ENCODE peak calls at places on chromosomes 4 and X, in eight cellular contexts. One of them, this sample, is unnamed.

GRCh38 chrX:76398970-76399369 is 28.5 kb upstream of the MAGEE1 start:
- DNase-seq in uterus: no peak
- DNase-seq in stomach: no peak
- DNase-seq in spleen: no peak
- DNase-seq in Peyer's patch: no peak
- DNase-seq in HCT116: no peak
- DNase-seq in transverse colon: no peak
- DNase-seq in A549: no peak
- DNase-seq in this sample: no peak

GRCh38 chr4:147842573-147842972 is 110.7 kb downstream of the ARHGAP10 start:
- DNase-seq in uterus: no peak
- DNase-seq in stomach: no peak
- DNase-seq in spleen: no peak
- DNase-seq in Peyer's patch: no peak
- DNase-seq in HCT116: no peak
- DNase-seq in transverse colon: no peak
- DNase-seq in A549: no peak
- DNase-seq in this sample: no peak

GRCh38 chr4:74534121-74534520 is 89.2 kb downstream of the AREG start:
- DNase-seq in uterus: no peak
- DNase-seq in stomach: no peak
- DNase-seq in spleen: no peak
- DNase-seq in Peyer's patch: no peak
- DNase-seq in HCT116: no peak
- DNase-seq in transverse colon: no peak
- DNase-seq in A549: no peak
- DNase-seq in this sample: no peak

GRCh38 chr4:181959121-181959520 is 284.1 kb upstream of the TENM3 start:
- DNase-seq in uterus: no peak
- DNase-seq in stomach: no peak
- DNase-seq in spleen: no peak
- DNase-seq in Peyer's patch: no peak
- DNase-seq in HCT116: no peak
- DNase-seq in transverse colon: no peak
- DNase-seq in A549: no peak
- DNase-seq in this sample: no peak

GRCh38 chr4:103845075-103845474 is 125.3 kb upstream of the TACR3 start:
- DNase-seq in uterus: no peak
- DNase-seq in stomach: no peak
- DNase-seq in spleen: no peak
- DNase-seq in Peyer's patch: no peak
- DNase-seq in HCT116: no peak
- DNase-seq in transverse colon: no peak
- DNase-seq in A549: no peak
- DNase-seq in this sample: no peak

GRCh38 chr4:26028793-26029511 is 114.9 kb downstream of the SMIM20 start:
- DNase-seq in uterus: peak
- DNase-seq in stomach: peak
- DNase-seq in spleen: peak
- DNase-seq in Peyer's patch: peak
- DNase-seq in HCT116: no peak
- DNase-seq in transverse colon: peak
- DNase-seq in A549: no peak
- DNase-seq in this sample: peak

GRCh38 chrX:9757366-9757765 is 8.3 kb downstream of the GPR143 start:
- DNase-seq in uterus: no peak
- DNase-seq in stomach: no peak
- DNase-seq in spleen: no peak
- DNase-seq in Peyer's patch: no peak
- DNase-seq in HCT116: no peak
- DNase-seq in transverse colon: no peak
- DNase-seq in A549: no peak
- DNase-seq in this sample: no peak

GRCh38 chr4:127870688-127871087 is 10.0 kb upstream of the PLK4 start:
- DNase-seq in uterus: no peak
- DNase-seq in stomach: no peak
- DNase-seq in spleen: no peak
- DNase-seq in Peyer's patch: no peak
- DNase-seq in HCT116: no peak
- DNase-seq in transverse colon: no peak
- DNase-seq in A549: no peak
- DNase-seq in this sample: no peak

GRCh38 chrX:147779173-147779572 is 132.5 kb upstream of the FMR1 start:
- DNase-seq in uterus: no peak
- DNase-seq in stomach: no peak
- DNase-seq in spleen: no peak
- DNase-seq in Peyer's patch: no peak
- DNase-seq in HCT116: no peak
- DNase-seq in transverse colon: no peak
- DNase-seq in A549: no peak
- DNase-seq in this sample: no peak

GRCh38 chr4:139416073-139416673 is 37.7 kb upstream of the RAB33B start:
- DNase-seq in uterus: no peak
- DNase-seq in stomach: no peak
- DNase-seq in spleen: no peak
- DNase-seq in Peyer's patch: no peak
- DNase-seq in HCT116: peak
- DNase-seq in transverse colon: no peak
- DNase-seq in A549: no peak
- DNase-seq in this sample: no peak

GRCh38 chr4:153205757-153206156 is 1.5 kb downstream of the TRIM2 start:
- DNase-seq in uterus: no peak
- DNase-seq in stomach: peak
- DNase-seq in spleen: no peak
- DNase-seq in Peyer's patch: no peak
- DNase-seq in HCT116: peak
- DNase-seq in transverse colon: peak
- DNase-seq in A549: no peak
- DNase-seq in this sample: no peak

GRCh38 chrX:36534900-36535299 is 473.3 kb upstream of the FAM47C start:
- DNase-seq in uterus: no peak
- DNase-seq in stomach: no peak
- DNase-seq in spleen: no peak
- DNase-seq in Peyer's patch: no peak
- DNase-seq in HCT116: no peak
- DNase-seq in transverse colon: no peak
- DNase-seq in A549: no peak
- DNase-seq in this sample: no peak

GRCh38 chrX:121642415-121642814 is 595.0 kb downstream of the GLUD2 start:
- DNase-seq in uterus: no peak
- DNase-seq in stomach: no peak
- DNase-seq in spleen: no peak
- DNase-seq in Peyer's patch: no peak
- DNase-seq in HCT116: no peak
- DNase-seq in transverse colon: no peak
- DNase-seq in A549: no peak
- DNase-seq in this sample: no peak

GRCh38 chr4:174358823-174359222 is 75.1 kb downstream of the CEP44 start:
- DNase-seq in uterus: no peak
- DNase-seq in stomach: no peak
- DNase-seq in spleen: no peak
- DNase-seq in Peyer's patch: no peak
- DNase-seq in HCT116: peak
- DNase-seq in transverse colon: no peak
- DNase-seq in A549: no peak
- DNase-seq in this sample: no peak

GRCh38 chrX:9921407-9921806 is 45.8 kb upstream of the CLDN34 start:
- DNase-seq in uterus: no peak
- DNase-seq in stomach: no peak
- DNase-seq in spleen: no peak
- DNase-seq in Peyer's patch: no peak
- DNase-seq in HCT116: no peak
- DNase-seq in transverse colon: no peak
- DNase-seq in A549: no peak
- DNase-seq in this sample: no peak

GRCh38 chrX:69305333-69306062 is 140.2 kb upstream of the PJA1 start:
- DNase-seq in uterus: no peak
- DNase-seq in stomach: no peak
- DNase-seq in spleen: peak
- DNase-seq in Peyer's patch: no peak
- DNase-seq in HCT116: no peak
- DNase-seq in transverse colon: no peak
- DNase-seq in A549: no peak
- DNase-seq in this sample: no peak

GRCh38 chr4:124713213-124713592 is 671 bp upstream of the ANKRD50 start:
- DNase-seq in uterus: peak
- DNase-seq in stomach: peak
- DNase-seq in spleen: peak
- DNase-seq in Peyer's patch: peak
- DNase-seq in HCT116: peak
- DNase-seq in transverse colon: peak
- DNase-seq in A549: peak
- DNase-seq in this sample: peak
- TF ChIP-seq POLR2A in uterus: no peak
- TF ChIP-seq POLR2A in stomach: no peak
- TF ChIP-seq POLR2A in spleen: no peak
- TF ChIP-seq POLR2A in Peyer's patch: no peak
- TF ChIP-seq POLR2A in HCT116: peak
- TF ChIP-seq POLR2A in transverse colon: peak
- TF ChIP-seq POLR2A in A549: no peak
- TF ChIP-seq POLR2A in this sample: no peak

DNA sequence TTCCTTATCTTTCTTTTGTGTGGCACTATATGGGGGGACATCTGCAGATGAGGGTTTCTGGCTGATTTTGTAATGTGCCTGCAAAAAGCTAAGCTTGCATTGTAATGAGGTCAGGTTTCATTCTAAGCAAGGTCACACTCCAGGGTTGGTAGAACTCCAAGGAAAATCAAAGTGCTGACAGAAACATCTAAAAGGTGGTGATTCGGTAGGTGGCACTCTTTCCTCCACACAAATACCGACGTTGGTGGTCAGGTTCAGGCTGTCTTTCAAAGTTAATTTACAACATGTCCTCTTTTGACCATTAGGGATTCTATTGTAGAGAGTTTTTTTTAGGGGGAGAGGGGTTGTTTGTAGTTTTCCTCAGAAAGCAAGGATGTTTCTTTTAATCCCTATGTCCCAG is 434.4 kb downstream of the PPARGC1A start:
- DNase-seq in uterus: no peak
- DNase-seq in stomach: no peak
- DNase-seq in spleen: no peak
- DNase-seq in Peyer's patch: no peak
- DNase-seq in HCT116: no peak
- DNase-seq in transverse colon: no peak
- DNase-seq in A549: no peak
- DNase-seq in this sample: no peak
- TF ChIP-seq CTCF in uterus: no peak
- TF ChIP-seq CTCF in stomach: no peak
- TF ChIP-seq CTCF in spleen: no peak
- TF ChIP-seq CTCF in Peyer's patch: no peak
- TF ChIP-seq CTCF in HCT116: no peak
- TF ChIP-seq CTCF in transverse colon: no peak
- TF ChIP-seq CTCF in A549: no peak
- TF ChIP-seq CTCF in this sample: no peak

GRCh38 chr4:150720973-150721518 is 139.1 kb downstream of the MAB21L2 start:
- DNase-seq in uterus: no peak
- DNase-seq in stomach: no peak
- DNase-seq in spleen: no peak
- DNase-seq in Peyer's patch: no peak
- DNase-seq in HCT116: no peak
- DNase-seq in transverse colon: no peak
- DNase-seq in A549: no peak
- DNase-seq in this sample: no peak
- H3K4me3 ChIP-seq in uterus: no peak
- H3K4me3 ChIP-seq in stomach: no peak
- H3K4me3 ChIP-seq in spleen: no peak
- H3K4me3 ChIP-seq in Peyer's patch: no peak
- H3K4me3 ChIP-seq in HCT116: no peak
- H3K4me3 ChIP-seq in transverse colon: no peak
- H3K4me3 ChIP-seq in A549: no peak
- H3K4me3 ChIP-seq in this sample: no peak

DNA sequence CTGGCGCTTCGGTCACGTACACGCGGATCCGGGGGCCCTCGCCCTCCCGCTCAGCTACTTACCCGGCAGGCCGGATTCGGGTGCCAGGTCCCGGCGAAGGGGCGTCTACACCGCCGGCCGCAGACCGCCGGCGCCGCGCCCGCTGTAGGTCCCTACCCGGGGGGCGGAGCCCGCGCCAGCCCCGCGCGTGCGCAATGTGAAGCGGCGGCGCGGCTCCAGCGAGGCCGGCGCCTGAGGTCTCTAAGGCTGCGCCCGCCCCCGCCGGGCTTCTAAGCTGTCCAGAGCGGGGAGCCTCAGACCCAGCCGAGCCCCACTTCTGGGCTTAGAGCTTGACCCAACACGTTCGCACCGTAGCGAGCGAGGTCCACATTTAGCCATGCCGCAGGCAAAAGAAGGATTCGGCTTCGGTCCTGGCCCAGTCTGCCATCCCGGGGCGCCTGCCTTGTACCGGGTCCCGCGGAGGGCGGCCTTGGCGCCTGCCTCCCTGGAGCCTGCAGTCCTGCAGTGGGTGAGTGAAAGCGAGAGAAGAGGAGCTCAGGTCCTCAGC is at the start of gene ZNF518B:
- DNase-seq in uterus: peak
- DNase-seq in stomach: peak
- DNase-seq in spleen: peak
- DNase-seq in Peyer's patch: peak
- DNase-seq in HCT116: peak
- DNase-seq in transverse colon: peak
- DNase-seq in A549: peak
- DNase-seq in this sample: no peak
- TF ChIP-seq POLR2A in uterus: peak
- TF ChIP-seq POLR2A in stomach: no peak
- TF ChIP-seq POLR2A in spleen: peak
- TF ChIP-seq POLR2A in Peyer's patch: peak
- TF ChIP-seq POLR2A in HCT116: peak
- TF ChIP-seq POLR2A in transverse colon: no peak
- TF ChIP-seq POLR2A in A549: peak
- TF ChIP-seq POLR2A in this sample: no peak